ENCODE peak calls at places on chromosomes 12 and 14, in ten cellular contexts. Q is MG63, N is A172, G is lung, S is tibial artery, U is NAMALWA, J is uterus, O is sciatic nerve, T is left lobe of liver, V is NCI-H1092 treated with DMSO at 0.1 percent for 48 hours. M is an unnamed sample.

GRCh38 chr12:46153267-46153872 is 115.5 kb downstream of the SLC38A1 start:
- DNase-seq in Q (no peak), N (peak; percentile 10), V (peak; percentile 62), O (no peak), G (no peak), S (no peak), T (no peak), U (peak; percentile 54), J (no peak), M (no peak)

GRCh38 chr12:100692502-100692901 is 102.1 kb upstream of the ANO4 start:
- DNase-seq in J (no peak), U (no peak), Q (no peak), N (no peak), G (no peak), T (no peak), S (no peak), O (no peak), V (no peak), M (no peak)

GRCh38 chr12:4421590-4422031 is 24.0 kb downstream of the FGF6 start:
- DNase-seq in Q (no peak), N (peak; percentile 18), V (peak; percentile 53), S (no peak), T (no peak), G (no peak), O (no peak), J (no peak), U (peak; percentile 66), M (peak; percentile 38)

GRCh38 chr12:66405395-66405794 is 103.1 kb downstream of the HELB start:
- DNase-seq in S (no peak), O (no peak), Q (peak; percentile 24), T (no peak), U (no peak), G (no peak), J (no peak), V (no peak), N (peak; percentile 24), M (no peak)

GRCh38 chr14:68146812-68147211 is 327.2 kb downstream of the RAD51B start:
- DNase-seq in O (no peak), N (peak; percentile 92), J (no peak), U (no peak), S (no peak), V (no peak), Q (peak; percentile 75), T (no peak), G (peak; percentile 70), M (peak; percentile 6)

GRCh38 chr12:100797246-100797645 is 2.7 kb downstream of the ANO4 start:
- DNase-seq in G (no peak), J (no peak), O (no peak), T (no peak), N (no peak), V (no peak), U (no peak), S (no peak), Q (no peak), M (no peak)

GRCh38 chr12:11743333-11743732 is 93.9 kb downstream of the ETV6 start:
- DNase-seq in S (no peak), Q (no peak), J (no peak), G (no peak), U (no peak), T (no peak), N (no peak), O (no peak), V (no peak), M (no peak)

GRCh38 chr14:59428581-59429012 is 36.6 kb downstream of the GPR135 start:
- DNase-seq in J (no peak), V (no peak), O (no peak), G (no peak), U (no peak), T (no peak), S (no peak), Q (no peak), N (no peak), M (no peak)

GRCh38 chr12:56333197-56333678 is 562 bp downstream of the PAN2 start:
- DNase-seq in T (no peak), S (no peak), Q (no peak), O (no peak), V (no peak), G (no peak), N (no peak), J (peak; percentile 21), U (no peak), M (no peak)

GRCh38 chr14:99270491-99271287 is 1.3 kb downstream of the BCL11B start:
- DNase-seq in N (no peak), Q (no peak), J (no peak), U (no peak), S (peak; percentile 67), V (peak; percentile 75), G (no peak), T (no peak), O (no peak), M (peak; percentile 49)

GRCh38 chr12:92992041-92992440 is 62.9 kb upstream of the EEA1 start:
- DNase-seq in U (no peak), V (no peak), S (no peak), G (no peak), J (no peak), O (no peak), T (no peak), N (no peak), Q (no peak), M (no peak)

GRCh38 chr14:73153272-73153671 is 17.0 kb downstream of the PSEN1 start:
- DNase-seq in T (no peak), G (no peak), S (no peak), O (no peak), Q (no peak), U (no peak), J (no peak), V (no peak), N (no peak), M (no peak)

M was measured in ELF-1.